ENCODE peak calls at places on chromosome 15, in six cellular contexts. P is A549; C is NB4; K is BJ; L is RWPE1; B is CD4-positive, alpha-beta T cell. F is an unnamed sample.

GRCh38 chr15:69823223-69823907 is 274.4 kb downstream of the TLE3 start:
- DNase-seq in P (peak), C (no peak), K (no peak), L (peak), B (no peak), F (no peak)

GRCh38 chr15:57667171-57667924 is 39.2 kb upstream of the POLR2M start:
- DNase-seq in P (peak), C (no peak), K (peak), L (peak), B (no peak), F (no peak)

GRCh38 chr15:57510647-57511046 is 81.1 kb upstream of the MYZAP start:
- DNase-seq in P (no peak), C (no peak), K (no peak), L (no peak), B (no peak), F (no peak)

GRCh38 chr15:69060041-69060481 is 45.6 kb downstream of the NOX5 start:
- DNase-seq in P (no peak), C (no peak), K (no peak), L (no peak), B (no peak), F (no peak)

GRCh38 chr15:69132935-69133861 is 27.2 kb upstream of the GLCE start:
- DNase-seq in P (no peak), C (peak), K (no peak), L (no peak), B (no peak), F (no peak)

GRCh38 chr15:72229076-72229946 is 1.7 kb downstream of the PKM start:
- DNase-seq in P (no peak), C (peak), K (no peak), L (no peak), B (no peak), F (no peak)

GRCh38 chr15:33310481-33311311 is at the start of gene RYR3:
- DNase-seq in P (no peak), C (no peak), K (no peak), L (no peak), B (no peak), F (peak)

GRCh38 chr15:98763179-98763578 is 114.8 kb downstream of the IGF1R start:
- DNase-seq in P (no peak), C (no peak), K (no peak), L (no peak), B (no peak), F (no peak)

GRCh38 chr15:69802432-69802831 is 295.3 kb downstream of the TLE3 start:
- DNase-seq in P (no peak), C (no peak), K (no peak), L (no peak), B (no peak), F (no peak)

GRCh38 chr15:74172751-74173544 is 562 bp upstream of the ISLR start:
- DNase-seq in P (no peak), C (no peak), K (no peak), L (no peak), B (no peak), F (no peak)

GRCh38 chr15:64894395-64895056 is 17.2 kb upstream of the ANKDD1A start:
- DNase-seq in P (no peak), C (peak), K (no peak), L (no peak), B (peak), F (no peak)

GRCh38 chr15:31399544-31400171 is 73.0 kb downstream of the KLF13 start:
- DNase-seq in P (no peak), C (peak), K (no peak), L (no peak), B (no peak), F (no peak)

GRCh38 chr15:63576441-63576840 is 20.7 kb upstream of the FBXL22 start:
- DNase-seq in P (no peak), C (no peak), K (no peak), L (no peak), B (no peak), F (no peak)

GRCh38 chr15:57772223-57772957 is 65.9 kb downstream of the POLR2M start:
- DNase-seq in P (no peak), C (peak), K (peak), L (peak), B (no peak), F (no peak)

GRCh38 chr15:49462242-49462641 is 39.2 kb downstream of the FGF7 start:
- DNase-seq in P (no peak), C (no peak), K (no peak), L (no peak), B (no peak), F (no peak)

GRCh38 chr15:32923176-32923575 is 205.4 kb downstream of the GREM1 start:
- DNase-seq in P (no peak), C (no peak), K (no peak), L (no peak), B (no peak), F (no peak)

GRCh38 chr15:74780983-74781672 is 752 bp upstream of the CSK start:
- DNase-seq in P (no peak), C (peak), K (no peak), L (no peak), B (no peak), F (no peak)

GRCh38 chr15:63502137-63502801 is 2.1 kb upstream of the USP3 start:
- DNase-seq in P (no peak), C (no peak), K (no peak), L (no peak), B (no peak), F (no peak)

GRCh38 chr15:35444557-35445204 is 101.3 kb downstream of the DPH6 start:
- DNase-seq in P (peak), C (peak), K (no peak), L (peak), B (no peak), F (no peak)

GRCh38 chr15:81893182-81893833 is 152.5 kb downstream of the MEX3B start:
- DNase-seq in P (no peak), C (no peak), K (no peak), L (no peak), B (no peak), F (no peak)

GRCh38 chr15:68407141-68407885 is 24.6 kb downstream of the ITGA11 start:
- DNase-seq in P (no peak), C (no peak), K (no peak), L (no peak), B (no peak), F (no peak)

GRCh38 chr15:79897701-79898113 is 893 bp upstream of the MTHFS start:
- DNase-seq in P (no peak), C (peak), K (no peak), L (no peak), B (no peak), F (no peak)

DNA sequence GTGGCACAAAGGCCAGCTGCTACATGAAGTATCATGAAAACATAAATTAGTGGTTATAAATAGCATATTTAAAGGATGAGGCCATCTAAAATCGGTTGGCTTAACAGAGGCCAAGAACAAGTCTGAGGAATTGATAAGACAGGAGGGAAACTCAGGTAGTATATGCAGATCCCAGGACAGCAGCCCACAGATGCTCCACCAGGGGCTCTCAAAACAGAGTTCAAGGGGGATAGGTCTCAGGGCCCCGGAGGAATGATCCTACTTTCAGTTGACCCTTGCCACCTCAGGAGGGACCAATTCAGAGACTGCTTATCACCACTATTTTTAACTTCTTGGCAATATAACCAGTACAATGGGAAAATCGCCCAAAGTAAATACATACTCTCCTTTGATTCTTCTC is 56.8 kb downstream of the RORA start:
- DNase-seq in P (no peak), C (no peak), K (no peak), L (no peak), B (no peak), F (no peak)
- TF ChIP-seq CTCF in P (no peak), C (no peak), K (no peak), L (no peak), B (no peak), F (no peak)

GRCh38 chr15:51108933-51109550 is 14.3 kb upstream of the TNFAIP8L3 start:
- DNase-seq in P (no peak), C (no peak), K (peak), L (no peak), B (no peak), F (no peak)

GRCh38 chr15:51112078-51112477 is 17.4 kb upstream of the TNFAIP8L3 start:
- DNase-seq in P (no peak), C (no peak), K (no peak), L (no peak), B (no peak), F (no peak)

GRCh38 chr15:51107612-51108011 is 12.9 kb upstream of the TNFAIP8L3 start:
- DNase-seq in P (no peak), C (no peak), K (no peak), L (no peak), B (no peak), F (no peak)

GRCh38 chr15:51110171-51110570 is 15.5 kb upstream of the TNFAIP8L3 start:
- DNase-seq in P (no peak), C (no peak), K (no peak), L (no peak), B (no peak), F (no peak)

DNA sequence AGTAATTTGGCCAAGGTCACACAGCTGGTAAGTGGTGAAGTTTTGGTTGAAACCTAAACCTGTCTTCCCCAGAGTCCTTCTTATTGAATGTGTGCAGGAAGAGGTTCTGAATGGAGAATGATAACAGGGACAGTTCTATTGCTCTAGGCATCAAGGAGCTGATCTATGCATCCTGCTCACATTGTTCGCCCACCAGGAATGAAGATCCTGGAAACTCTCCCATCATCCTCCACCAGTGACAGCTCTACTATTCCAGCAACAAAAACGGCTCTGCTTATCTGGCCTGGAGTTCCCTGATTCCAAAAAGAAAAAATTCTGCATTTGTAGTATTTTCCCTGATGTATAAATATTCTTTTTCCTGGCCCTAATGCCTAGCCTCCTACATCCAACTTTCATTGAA is 16.4 kb upstream of the TNFAIP8L3 start:
- DNase-seq in P (no peak), C (no peak), K (no peak), L (no peak), B (no peak), F (no peak)
- TF ChIP-seq CTCF in P (no peak), C (no peak), K (no peak), L (no peak), B (no peak), F (no peak)

DNA sequence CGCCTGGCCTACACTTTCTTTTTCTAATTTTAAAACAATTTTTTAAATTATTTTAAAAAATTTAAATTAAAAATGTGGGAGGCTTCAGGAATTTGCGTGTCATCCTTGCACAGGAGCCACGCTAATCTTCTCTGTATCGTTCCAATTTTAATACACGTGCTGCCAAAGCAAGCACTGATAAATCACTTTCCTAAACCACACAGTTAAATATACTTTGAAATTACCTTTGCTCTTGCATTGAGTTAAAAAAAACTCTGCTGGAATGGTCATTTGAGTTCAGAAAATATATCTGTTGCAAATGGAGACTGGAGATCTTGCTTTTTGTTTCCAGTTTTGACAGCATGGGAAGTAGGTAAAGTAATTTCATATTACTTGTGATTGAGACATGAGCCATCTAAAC is 23.6 kb downstream of the GATM start:
- DNase-seq in P (no peak), C (no peak), K (no peak), L (no peak), B (no peak), F (no peak)
- TF ChIP-seq CTCF in P (no peak), C (no peak), K (no peak), L (no peak), B (no peak), F (no peak)

DNA sequence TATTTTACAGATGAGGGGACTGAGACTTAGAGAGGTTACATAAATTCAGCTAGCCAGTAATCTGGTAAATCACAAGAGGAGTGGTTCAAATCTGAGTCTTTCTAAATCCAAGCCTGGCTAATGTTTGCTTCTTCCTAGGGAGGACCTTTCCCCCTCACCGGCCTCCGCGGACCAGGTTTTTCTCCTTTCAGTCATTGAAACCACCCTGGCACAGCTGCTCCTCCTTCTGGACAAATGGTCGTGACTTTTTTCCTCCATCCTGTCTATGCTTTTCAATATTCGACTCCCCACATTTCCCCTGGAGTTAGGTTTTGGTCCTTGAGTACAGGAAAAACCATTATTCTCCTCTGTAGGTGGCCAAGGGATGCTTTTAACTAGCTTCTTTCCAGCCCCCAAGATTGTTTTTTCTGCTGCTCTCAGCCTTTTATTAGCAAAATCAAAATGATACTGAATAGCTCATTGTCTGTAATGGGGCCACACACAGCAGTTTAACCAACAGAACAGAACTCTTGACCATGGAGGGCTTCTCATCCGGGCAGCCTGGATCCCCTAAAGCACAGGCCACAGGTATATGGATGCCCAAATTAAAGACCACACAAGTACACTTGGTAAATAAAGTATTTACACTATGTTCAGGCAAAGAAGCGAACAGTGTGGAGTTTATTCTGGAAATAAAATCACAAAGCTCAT is 85.9 kb upstream of the KLHL25 start:
- DNase-seq in P (no peak), C (no peak), K (no peak), L (no peak), B (no peak), F (no peak)
- TF ChIP-seq CTCF in P (no peak), C (no peak), K (no peak), L (no peak), B (no peak), F (no peak)

DNA sequence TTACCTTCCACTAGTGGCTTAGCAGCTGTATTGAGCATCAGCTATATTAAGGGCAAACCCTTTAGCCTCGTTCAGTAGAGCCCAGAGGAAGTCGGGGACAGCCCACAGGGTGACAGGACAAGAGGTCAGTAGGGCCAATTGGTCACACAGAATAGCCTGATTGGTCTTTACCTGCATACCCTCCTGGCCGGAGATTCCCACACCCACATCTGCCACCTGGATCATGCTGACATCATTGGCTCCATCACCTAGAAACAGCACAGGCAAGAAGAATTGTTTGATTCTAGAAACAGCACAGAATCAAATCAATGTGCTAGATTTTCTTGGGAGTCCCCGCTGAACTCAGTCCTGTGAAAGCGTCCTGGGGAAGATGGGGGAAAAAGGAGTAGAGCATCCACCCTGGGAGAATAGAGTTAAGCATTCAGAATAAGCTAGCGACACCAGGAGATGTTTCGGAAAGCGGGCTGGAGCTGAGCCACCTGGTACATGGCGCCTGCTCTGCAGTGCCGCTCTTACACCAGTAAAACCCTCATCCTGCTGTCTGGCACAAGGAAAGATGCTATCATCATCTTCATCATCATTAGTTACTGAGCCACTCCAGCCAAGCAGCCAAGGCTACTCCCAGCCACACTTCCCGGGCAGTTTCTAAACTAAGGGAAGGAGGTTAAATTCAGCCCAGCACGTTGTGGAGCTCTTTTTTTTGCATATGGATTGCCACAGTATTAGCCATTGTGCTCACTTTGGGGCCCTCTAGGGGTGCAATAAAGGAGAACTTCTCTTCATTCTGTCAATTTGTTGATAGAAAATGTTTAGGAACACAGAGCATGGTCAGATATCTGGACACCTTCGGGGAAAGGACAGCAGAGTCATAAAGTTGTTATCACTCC is 171.3 kb downstream of the ATP10A start:
- DNase-seq in P (no peak), C (peak), K (no peak), L (no peak), B (no peak), F (no peak)
- TF ChIP-seq CTCF in P (no peak), C (peak), K (peak), L (no peak), B (no peak), F (peak)

F was measured in D721Med.